ENCODE peak calls at places on chromosomes 7 and 10, in four cellular contexts. One of them, this sample, is unnamed.

GRCh38 chr7:36119005-36119711 is 33.9 kb upstream of the EEPD1 start:
- DNase-seq in thoracic aorta: peak; percentile 44
- DNase-seq in cardiac muscle cell: peak; percentile 98
- DNase-seq in neuronal stem cell: no peak
- DNase-seq in this sample: peak; percentile 98

GRCh38 chr10:124916098-124916584 is 25.8 kb upstream of the ZRANB1 start:
- DNase-seq in thoracic aorta: no peak
- DNase-seq in cardiac muscle cell: peak; percentile 38
- DNase-seq in neuronal stem cell: no peak
- DNase-seq in this sample: peak; percentile 37

GRCh38 chr7:76357379-76358052 is 1.3 kb downstream of the YWHAG start:
- DNase-seq in thoracic aorta: no peak
- DNase-seq in cardiac muscle cell: no peak
- DNase-seq in neuronal stem cell: no peak
- DNase-seq in this sample: peak; percentile 52

GRCh38 chr7:34889951-34890350 is 147.3 kb downstream of the DPY19L1 start:
- DNase-seq in thoracic aorta: no peak
- DNase-seq in cardiac muscle cell: no peak
- DNase-seq in neuronal stem cell: no peak
- DNase-seq in this sample: no peak

GRCh38 chr7:30977896-30978564 is 14.3 kb downstream of the GHRHR start:
- DNase-seq in thoracic aorta: no peak
- DNase-seq in cardiac muscle cell: peak; percentile 33
- DNase-seq in neuronal stem cell: no peak
- DNase-seq in this sample: peak; percentile 37

GRCh38 chr7:95590387-95591248 is 5.7 kb downstream of the PDK4 start:
- DNase-seq in thoracic aorta: no peak
- DNase-seq in cardiac muscle cell: peak; percentile 51
- DNase-seq in neuronal stem cell: no peak
- DNase-seq in this sample: no peak

GRCh38 chr7:124171068-124171467 is 138.2 kb upstream of the TMEM229A start:
- DNase-seq in thoracic aorta: no peak
- DNase-seq in cardiac muscle cell: peak; percentile 14
- DNase-seq in neuronal stem cell: no peak
- DNase-seq in this sample: peak; percentile 53

GRCh38 chr7:139750459-139751095 is 27.2 kb downstream of the HIPK2 start:
- DNase-seq in thoracic aorta: no peak
- DNase-seq in cardiac muscle cell: no peak
- DNase-seq in neuronal stem cell: no peak
- DNase-seq in this sample: no peak

GRCh38 chr7:30642789-30643188 is 39.5 kb downstream of the CRHR2 start:
- DNase-seq in thoracic aorta: no peak
- DNase-seq in cardiac muscle cell: no peak
- DNase-seq in neuronal stem cell: no peak
- DNase-seq in this sample: no peak

GRCh38 chr7:135670179-135670578 is 7.9 kb downstream of the STMP1 start:
- DNase-seq in thoracic aorta: no peak
- DNase-seq in cardiac muscle cell: peak; percentile 59
- DNase-seq in neuronal stem cell: no peak
- DNase-seq in this sample: peak; percentile 56

GRCh38 chr10:5364916-5365434 is at the start of gene UCN3:
- DNase-seq in thoracic aorta: no peak
- DNase-seq in cardiac muscle cell: no peak
- DNase-seq in neuronal stem cell: no peak
- DNase-seq in this sample: no peak
- H3K27me3 ChIP-seq in thoracic aorta: no peaks in the 10 kb centered on the region
- H3K27me3 ChIP-seq in cardiac muscle cell: no peaks in the 10 kb centered on the region
- H3K27me3 ChIP-seq in neuronal stem cell: no peaks in the 10 kb centered on the region
- H3K27me3 ChIP-seq in this sample: peaks cover 71% of the 10 kb centered on the region

DNA sequence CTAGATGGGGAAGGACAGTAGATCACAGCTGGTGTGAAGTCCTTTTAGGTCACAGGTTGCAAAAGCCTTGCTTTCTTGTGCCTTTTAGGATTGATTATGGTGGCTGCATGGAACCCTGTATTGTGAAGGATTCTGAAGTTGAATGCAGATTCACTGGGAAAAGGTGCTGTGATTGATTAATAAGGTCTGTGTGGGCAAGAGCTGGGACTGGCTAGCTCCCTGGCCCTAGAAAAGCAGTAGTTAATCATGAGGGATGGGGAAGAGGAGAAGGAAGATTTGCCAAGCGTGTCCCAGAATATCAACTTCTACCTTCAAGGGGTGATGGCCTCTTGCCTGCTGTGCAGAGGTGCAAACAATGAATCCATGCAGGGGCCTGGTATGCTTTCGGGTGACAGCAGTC is 105.5 kb downstream of the CDH23 start:
- DNase-seq in thoracic aorta: no peak
- DNase-seq in cardiac muscle cell: no peak
- DNase-seq in neuronal stem cell: no peak
- DNase-seq in this sample: no peak
- H3K27me3 ChIP-seq in thoracic aorta: no peaks in the 10 kb centered on the region
- H3K27me3 ChIP-seq in cardiac muscle cell: no peaks in the 10 kb centered on the region
- H3K27me3 ChIP-seq in neuronal stem cell: no peaks in the 10 kb centered on the region
- H3K27me3 ChIP-seq in this sample: peaks cover 46% of the 10 kb centered on the region

GRCh38 chr10:14412624-14413023 is 81.9 kb upstream of the FRMD4A start:
- DNase-seq in thoracic aorta: no peak
- DNase-seq in cardiac muscle cell: no peak
- DNase-seq in neuronal stem cell: no peak
- DNase-seq in this sample: no peak
- H3K27me3 ChIP-seq in thoracic aorta: no peaks in the 10 kb centered on the region
- H3K27me3 ChIP-seq in cardiac muscle cell: no peaks in the 10 kb centered on the region
- H3K27me3 ChIP-seq in neuronal stem cell: no peaks in the 10 kb centered on the region
- H3K27me3 ChIP-seq in this sample: peaks cover 41% of the 10 kb centered on the region

GRCh38 chr7:1644341-1645070 is 25.6 kb upstream of the ELFN1 start:
- DNase-seq in thoracic aorta: no peak
- DNase-seq in cardiac muscle cell: no peak
- DNase-seq in neuronal stem cell: no peak
- DNase-seq in this sample: no peak
- H3K27me3 ChIP-seq in thoracic aorta: peaks cover 3% of the 10 kb centered on the region
- H3K27me3 ChIP-seq in cardiac muscle cell: no peaks in the 10 kb centered on the region
- H3K27me3 ChIP-seq in neuronal stem cell: no peaks in the 10 kb centered on the region
- H3K27me3 ChIP-seq in this sample: peaks cover 75% of the 10 kb centered on the region

GRCh38 chr10:97072851-97073665 is 112.7 kb downstream of the SLIT1 start:
- DNase-seq in thoracic aorta: peak; percentile 38
- DNase-seq in cardiac muscle cell: peak; percentile 82
- DNase-seq in neuronal stem cell: peak; percentile 84
- DNase-seq in this sample: peak; percentile 89

GRCh38 chr10:97075961-97076525 is 109.7 kb downstream of the SLIT1 start:
- DNase-seq in thoracic aorta: no peak
- DNase-seq in cardiac muscle cell: no peak
- DNase-seq in neuronal stem cell: no peak
- DNase-seq in this sample: no peak

GRCh38 chr10:97075421-97075820 is 110.3 kb downstream of the SLIT1 start:
- DNase-seq in thoracic aorta: no peak
- DNase-seq in cardiac muscle cell: no peak
- DNase-seq in neuronal stem cell: no peak
- DNase-seq in this sample: no peak

GRCh38 chr10:97076781-97077180 is 109.0 kb downstream of the SLIT1 start:
- DNase-seq in thoracic aorta: no peak
- DNase-seq in cardiac muscle cell: no peak
- DNase-seq in neuronal stem cell: no peak
- DNase-seq in this sample: no peak

DNA sequence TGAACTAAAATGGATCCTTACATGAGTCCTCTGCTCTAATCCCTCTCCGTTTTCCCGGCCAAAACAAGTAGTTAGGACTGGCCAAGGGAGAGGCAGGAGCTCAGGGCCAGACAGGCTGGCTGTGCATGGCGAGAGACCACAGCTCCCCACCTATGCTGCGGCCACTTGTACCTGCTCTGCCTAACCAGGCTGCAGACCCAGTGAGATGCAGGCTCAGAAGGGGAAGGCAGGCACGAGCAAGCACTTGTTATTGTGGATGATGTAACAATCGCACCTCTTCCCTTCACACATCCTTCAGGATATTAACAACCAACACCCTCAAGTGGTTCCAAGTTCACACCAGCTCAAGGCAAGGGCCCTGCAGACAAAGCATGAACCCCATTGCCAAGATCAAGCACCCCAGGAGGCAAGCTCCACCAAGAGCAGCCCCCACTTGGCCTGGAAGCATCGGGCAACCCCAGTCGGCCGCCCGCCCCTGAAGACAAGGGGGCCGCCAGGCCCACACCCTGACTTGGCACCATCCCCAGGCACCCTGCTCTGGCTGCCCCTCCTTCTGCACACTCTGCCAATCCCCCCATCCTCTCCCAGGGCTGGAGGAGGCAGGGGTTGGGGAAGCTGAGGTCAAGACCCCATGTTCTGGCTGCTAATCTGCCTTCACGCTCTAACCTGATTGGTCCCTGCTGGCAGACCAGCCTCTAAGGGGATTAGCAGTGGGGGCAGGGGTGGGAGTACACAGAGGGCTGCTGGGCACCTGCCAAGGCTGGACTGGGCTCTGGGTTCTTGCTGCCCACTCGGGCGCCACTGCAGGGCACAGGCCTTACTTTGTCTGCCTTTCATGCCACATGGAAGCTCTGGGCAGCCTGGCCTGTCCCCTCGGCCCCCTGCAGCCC is 111.3 kb downstream of the SLIT1 start:
- DNase-seq in thoracic aorta: no peak
- DNase-seq in cardiac muscle cell: no peak
- DNase-seq in neuronal stem cell: no peak
- DNase-seq in this sample: no peak
- H3K27me3 ChIP-seq in thoracic aorta: no peaks in the 10 kb centered on the region
- H3K27me3 ChIP-seq in cardiac muscle cell: peaks cover 2% of the 10 kb centered on the region
- H3K27me3 ChIP-seq in neuronal stem cell: peaks cover 2% of the 10 kb centered on the region
- H3K27me3 ChIP-seq in this sample: peaks cover 88% of the 10 kb centered on the region

This sample was measured in adipocyte.